ENCODE peak calls at places on chromosome 4, in four cellular contexts. One of them, this sample, is unnamed.

GRCh38 chr4:139011220-139011950 is 4.2 kb upstream of the NOCT start:
- DNase-seq in cardiac muscle cell: no peak
- DNase-seq in transverse colon: peak; percentile 80
- DNase-seq in aorta: no peak
- DNase-seq in this sample: no peak

GRCh38 chr4:94689155-94689554 is 68.6 kb upstream of the BMPR1B start:
- DNase-seq in cardiac muscle cell: no peak
- DNase-seq in transverse colon: no peak
- DNase-seq in aorta: no peak
- DNase-seq in this sample: no peak

GRCh38 chr4:112082954-112083586 is 62.2 kb upstream of the FAM241A start:
- DNase-seq in cardiac muscle cell: no peak
- DNase-seq in transverse colon: no peak
- DNase-seq in aorta: no peak
- DNase-seq in this sample: no peak

GRCh38 chr4:1487106-1487505 is 80.9 kb upstream of the NKX1-1 start:
- DNase-seq in cardiac muscle cell: no peak
- DNase-seq in transverse colon: no peak
- DNase-seq in aorta: no peak
- DNase-seq in this sample: no peak

GRCh38 chr4:1221155-1221870 is 27.6 kb downstream of the CTBP1 start:
- DNase-seq in cardiac muscle cell: no peak
- DNase-seq in transverse colon: no peak
- DNase-seq in aorta: no peak
- DNase-seq in this sample: no peak

GRCh38 chr4:119735136-119735770 is 106.6 kb upstream of the PDE5A start:
- DNase-seq in cardiac muscle cell: no peak
- DNase-seq in transverse colon: no peak
- DNase-seq in aorta: no peak
- DNase-seq in this sample: no peak

GRCh38 chr4:36235306-36235705 is 9.0 kb downstream of the ARAP2 start:
- DNase-seq in cardiac muscle cell: no peak
- DNase-seq in transverse colon: no peak
- DNase-seq in aorta: no peak
- DNase-seq in this sample: no peak

GRCh38 chr4:5980436-5981155 is 37.6 kb downstream of the C4orf50 start:
- DNase-seq in cardiac muscle cell: no peak
- DNase-seq in transverse colon: no peak
- DNase-seq in aorta: no peak
- DNase-seq in this sample: no peak

GRCh38 chr4:78938474-78938867 is 767 bp downstream of the PAQR3 start:
- DNase-seq in cardiac muscle cell: no peak
- DNase-seq in transverse colon: no peak
- DNase-seq in aorta: no peak
- DNase-seq in this sample: no peak

GRCh38 chr4:188941524-188942109 is 802.4 kb downstream of the TRIML1 start:
- DNase-seq in cardiac muscle cell: no peak
- DNase-seq in transverse colon: no peak
- DNase-seq in aorta: no peak
- DNase-seq in this sample: no peak

GRCh38 chr4:94577136-94577535 is 125.4 kb downstream of the PDLIM5 start:
- DNase-seq in cardiac muscle cell: peak; percentile 77
- DNase-seq in transverse colon: peak; percentile 15
- DNase-seq in aorta: peak; percentile 59
- DNase-seq in this sample: peak; percentile 53

GRCh38 chr4:11626046-11626445 is 197.4 kb upstream of the HS3ST1 start:
- DNase-seq in cardiac muscle cell: no peak
- DNase-seq in transverse colon: no peak
- DNase-seq in aorta: no peak
- DNase-seq in this sample: no peak

GRCh38 chr4:146508229-146508939 is 13.4 kb downstream of the SLC10A7 start:
- DNase-seq in cardiac muscle cell: no peak
- DNase-seq in transverse colon: no peak
- DNase-seq in aorta: no peak
- DNase-seq in this sample: no peak

GRCh38 chr4:2795558-2796260 is 2.8 kb downstream of the SH3BP2 start:
- DNase-seq in cardiac muscle cell: no peak
- DNase-seq in transverse colon: peak; percentile 13
- DNase-seq in aorta: peak; percentile 58
- DNase-seq in this sample: no peak

GRCh38 chr4:2797188-2797544 is 4.3 kb downstream of the SH3BP2 start:
- DNase-seq in cardiac muscle cell: no peak
- DNase-seq in transverse colon: no peak
- DNase-seq in aorta: no peak
- DNase-seq in this sample: no peak

GRCh38 chr4:2797545-2798305 is 4.8 kb downstream of the SH3BP2 start:
- DNase-seq in cardiac muscle cell: no peak
- DNase-seq in transverse colon: no peak
- DNase-seq in aorta: no peak
- DNase-seq in this sample: no peak

GRCh38 chr4:2794707-2795557 is 2.0 kb downstream of the SH3BP2 start:
- DNase-seq in cardiac muscle cell: no peak
- DNase-seq in transverse colon: peak; percentile 55
- DNase-seq in aorta: peak; percentile 91
- DNase-seq in this sample: peak; percentile 63

GRCh38 chr4:2796261-2797187 is 3.6 kb downstream of the SH3BP2 start:
- DNase-seq in cardiac muscle cell: no peak
- DNase-seq in transverse colon: peak; percentile 84
- DNase-seq in aorta: peak; percentile 79
- DNase-seq in this sample: no peak
- H3K4me1 ChIP-seq in cardiac muscle cell: peaks cover 30% of the 10 kb centered on the region
- H3K4me1 ChIP-seq in transverse colon: peaks cover 83% of the 10 kb centered on the region
- H3K4me1 ChIP-seq in aorta: no peaks in the 10 kb centered on the region
- H3K4me1 ChIP-seq in this sample: peaks cover 92% of the 10 kb centered on the region

DNA sequence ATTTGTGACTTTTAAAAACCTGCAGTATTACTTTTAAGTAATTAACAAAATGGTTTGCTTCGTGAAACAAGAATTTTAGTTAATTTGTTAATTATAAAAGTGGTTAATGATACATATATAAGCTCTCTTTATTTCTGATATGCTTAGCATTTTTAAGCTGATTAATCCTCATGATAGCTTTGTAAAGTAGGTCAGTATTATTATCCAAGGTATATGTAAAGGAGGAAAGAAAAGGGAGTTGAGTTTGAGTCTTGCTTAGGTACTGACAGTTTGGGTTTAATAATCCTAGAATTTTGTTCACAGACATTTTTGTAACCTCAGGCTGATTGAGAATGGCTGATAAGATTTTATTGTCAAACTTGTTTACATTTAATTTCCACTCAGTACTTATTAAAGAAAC is 21.8 kb downstream of the HERC3 start:
- DNase-seq in cardiac muscle cell: no peak
- DNase-seq in transverse colon: no peak
- DNase-seq in aorta: no peak
- DNase-seq in this sample: no peak
- H3K4me1 ChIP-seq in cardiac muscle cell: peaks cover 14% of the 10 kb centered on the region
- H3K4me1 ChIP-seq in transverse colon: peaks cover 29% of the 10 kb centered on the region
- H3K4me1 ChIP-seq in aorta: peaks cover 11% of the 10 kb centered on the region
- H3K4me1 ChIP-seq in this sample: peaks cover 9% of the 10 kb centered on the region

DNA sequence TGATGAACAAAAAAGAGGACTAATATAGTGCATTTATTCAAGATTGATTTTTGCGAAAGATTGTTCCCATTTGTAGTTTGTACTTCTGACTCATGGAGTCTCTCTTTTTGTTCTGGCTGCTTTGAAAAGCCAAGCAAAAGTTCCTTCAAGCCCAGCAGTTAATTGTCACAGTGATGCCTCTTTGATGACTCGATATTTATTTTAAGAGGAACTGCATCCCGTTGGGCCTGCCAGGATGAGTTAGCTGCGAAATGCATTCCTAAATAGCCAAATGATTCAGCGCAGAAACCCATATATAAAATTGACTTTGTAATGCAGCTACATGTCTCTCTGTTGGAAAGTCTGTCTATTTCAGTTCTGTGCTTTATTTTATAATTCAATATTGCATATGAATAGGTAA is 295.1 kb downstream of the GBA3 start:
- DNase-seq in cardiac muscle cell: no peak
- DNase-seq in transverse colon: no peak
- DNase-seq in aorta: no peak
- DNase-seq in this sample: no peak
- H3K4me1 ChIP-seq in cardiac muscle cell: no peaks in the 10 kb centered on the region
- H3K4me1 ChIP-seq in transverse colon: no peaks in the 10 kb centered on the region
- H3K4me1 ChIP-seq in aorta: no peaks in the 10 kb centered on the region
- H3K4me1 ChIP-seq in this sample: no peaks in the 10 kb centered on the region

DNA sequence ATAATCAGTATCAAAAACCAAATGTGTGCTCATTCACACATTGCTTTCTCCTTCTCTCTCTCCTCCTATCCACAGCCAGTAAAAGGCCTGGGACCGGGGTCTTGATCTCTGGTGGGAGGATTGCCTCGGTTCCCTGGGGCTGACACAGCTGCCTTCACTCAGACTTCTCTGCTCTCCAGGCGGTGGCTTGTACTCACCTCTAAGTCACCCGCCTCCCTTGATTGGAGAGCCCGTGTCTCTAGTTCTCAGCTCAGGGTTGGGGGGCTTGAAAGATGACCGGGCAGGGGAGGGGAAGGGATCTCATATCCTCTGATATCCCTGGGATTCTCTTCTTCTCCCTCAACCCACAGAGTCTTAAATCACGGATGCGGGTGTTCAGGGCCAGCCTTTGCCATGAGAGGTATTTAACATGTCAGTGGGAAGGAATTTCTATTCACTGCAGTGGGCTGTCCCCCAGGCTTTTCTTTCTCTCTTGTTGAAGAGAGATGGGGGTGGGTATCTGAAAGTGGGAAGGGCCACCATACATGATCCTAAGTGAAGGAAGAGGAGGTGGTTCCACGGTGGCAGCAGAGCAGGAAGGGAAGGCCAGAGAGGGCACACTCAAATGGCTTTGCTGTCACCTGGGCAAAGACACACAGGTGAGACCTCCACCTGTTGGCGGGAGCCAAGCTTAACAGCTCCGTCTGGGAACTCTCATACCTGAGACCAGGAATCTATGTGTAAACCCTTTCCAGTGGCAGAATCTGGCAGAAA is 49.1 kb downstream of the RHOH start:
- DNase-seq in cardiac muscle cell: no peak
- DNase-seq in transverse colon: no peak
- DNase-seq in aorta: no peak
- DNase-seq in this sample: no peak
- H3K4me1 ChIP-seq in cardiac muscle cell: no peaks in the 10 kb centered on the region
- H3K4me1 ChIP-seq in transverse colon: no peaks in the 10 kb centered on the region
- H3K4me1 ChIP-seq in aorta: no peaks in the 10 kb centered on the region
- H3K4me1 ChIP-seq in this sample: no peaks in the 10 kb centered on the region

GRCh38 chr4:7877131-7877530 is 62.5 kb downstream of the AFAP1 start:
- DNase-seq in cardiac muscle cell: no peak
- DNase-seq in transverse colon: no peak
- DNase-seq in aorta: no peak
- DNase-seq in this sample: no peak

GRCh38 chr4:7876096-7876993 is 63.3 kb downstream of the AFAP1 start:
- DNase-seq in cardiac muscle cell: peak; percentile 33
- DNase-seq in transverse colon: no peak
- DNase-seq in aorta: peak; percentile 63
- DNase-seq in this sample: no peak

GRCh38 chr4:7880681-7881080 is 59.0 kb downstream of the AFAP1 start:
- DNase-seq in cardiac muscle cell: no peak
- DNase-seq in transverse colon: no peak
- DNase-seq in aorta: no peak
- DNase-seq in this sample: no peak

GRCh38 chr4:7878323-7878722 is 61.3 kb downstream of the AFAP1 start:
- DNase-seq in cardiac muscle cell: no peak
- DNase-seq in transverse colon: no peak
- DNase-seq in aorta: no peak
- DNase-seq in this sample: no peak

GRCh38 chr4:7879127-7879526 is 60.5 kb downstream of the AFAP1 start:
- DNase-seq in cardiac muscle cell: no peak
- DNase-seq in transverse colon: no peak
- DNase-seq in aorta: no peak
- DNase-seq in this sample: no peak
- H3K4me1 ChIP-seq in cardiac muscle cell: peaks cover 32% of the 10 kb centered on the region
- H3K4me1 ChIP-seq in transverse colon: peaks cover 12% of the 10 kb centered on the region
- H3K4me1 ChIP-seq in aorta: peaks cover 6% of the 10 kb centered on the region
- H3K4me1 ChIP-seq in this sample: no peaks in the 10 kb centered on the region

GRCh38 chr4:48779998-48780866 is at the start of gene FRYL:
- DNase-seq in cardiac muscle cell: peak; percentile 100
- DNase-seq in transverse colon: peak; percentile 100
- DNase-seq in aorta: peak; percentile 100
- DNase-seq in this sample: peak; percentile 100

GRCh38 chr4:48780867-48781219 is 764 bp upstream of the FRYL start:
- DNase-seq in cardiac muscle cell: no peak
- DNase-seq in transverse colon: peak; percentile 60
- DNase-seq in aorta: no peak
- DNase-seq in this sample: no peak

GRCh38 chr4:48777739-48778138 is 2.3 kb downstream of the FRYL start:
- DNase-seq in cardiac muscle cell: no peak
- DNase-seq in transverse colon: no peak
- DNase-seq in aorta: no peak
- DNase-seq in this sample: peak; percentile 23

GRCh38 chr4:48779095-48779997 is 733 bp downstream of the FRYL start:
- DNase-seq in cardiac muscle cell: peak; percentile 70
- DNase-seq in transverse colon: peak; percentile 68
- DNase-seq in aorta: peak; percentile 79
- DNase-seq in this sample: peak; percentile 59

GRCh38 chr4:48778431-48779094 is 1.5 kb downstream of the FRYL start:
- DNase-seq in cardiac muscle cell: peak; percentile 2
- DNase-seq in transverse colon: no peak
- DNase-seq in aorta: no peak
- DNase-seq in this sample: no peak
- H3K4me1 ChIP-seq in cardiac muscle cell: peaks cover 35% of the 10 kb centered on the region
- H3K4me1 ChIP-seq in transverse colon: peaks cover 35% of the 10 kb centered on the region
- H3K4me1 ChIP-seq in aorta: no peaks in the 10 kb centered on the region
- H3K4me1 ChIP-seq in this sample: peaks cover 19% of the 10 kb centered on the region